ENCODE peak calls at places on chromosomes 3 and 15, in four cellular contexts. C is left ventricle myocardium inferior, W is pancreas, E is astrocyte. F is an unnamed sample.

GRCh38 chr3:52891615-52892081 is 5.7 kb downstream of the STIMATE start:
- DNase-seq in C (no peak), W (no peak), E (no peak), F (peak)

GRCh38 chr3:118408431-118408830 is 626.2 kb downstream of the IGSF11 start:
- DNase-seq in C (no peak), W (no peak), E (no peak), F (no peak)

GRCh38 chr3:143428351-143428750 is 308.8 kb downstream of the CHST2 start:
- DNase-seq in C (no peak), W (no peak), E (no peak), F (no peak)

GRCh38 chr3:127141921-127142730 is 50.8 kb upstream of the PRR23E start:
- DNase-seq in C (no peak), W (peak), E (no peak), F (peak)

GRCh38 chr3:20575153-20575552 is 389.1 kb upstream of the SGO1 start:
- DNase-seq in C (no peak), W (no peak), E (peak), F (no peak)

GRCh38 chr3:32733631-32734229 is 48.7 kb downstream of the CNOT10 start:
- DNase-seq in C (no peak), W (no peak), E (peak), F (peak)

GRCh38 chr3:121431717-121432517 is 113.9 kb downstream of the POLQ start:
- DNase-seq in C (no peak), W (no peak), E (peak), F (peak)

GRCh38 chr3:161854232-161854771 is 357.7 kb downstream of the OTOL1 start:
- DNase-seq in C (no peak), W (no peak), E (peak), F (peak)

GRCh38 chr3:35529337-35529736 is 110.0 kb upstream of the ARPP21 start:
- DNase-seq in C (no peak), W (no peak), E (no peak), F (no peak)

GRCh38 chr15:45892182-45892581 is 257.4 kb downstream of the SQOR start:
- DNase-seq in C (no peak), W (no peak), E (no peak), F (no peak)

GRCh38 chr3:43512749-43513404 is 108.9 kb downstream of the ANO10 start:
- DNase-seq in C (no peak), W (no peak), E (no peak), F (no peak)

GRCh38 chr3:176814252-176814651 is 383.0 kb downstream of the TBL1XR1 start:
- DNase-seq in C (peak), W (peak), E (peak), F (peak)

GRCh38 chr15:70879386-70879785 is 12.8 kb downstream of the THAP10 start:
- DNase-seq in C (no peak), W (no peak), E (peak), F (no peak)

GRCh38 chr15:34691024-34691423 is 63.8 kb downstream of the GJD2 start:
- DNase-seq in C (no peak), W (no peak), E (no peak), F (no peak)

GRCh38 chr3:66376568-66376967 is 124.3 kb downstream of the LRIG1 start:
- DNase-seq in C (no peak), W (peak), E (peak), F (peak)

GRCh38 chr3:158570999-158571702 is at the start of gene MLF1:
- DNase-seq in C (peak), W (peak), E (peak), F (peak)

GRCh38 chr3:98021821-98022220 is 13.3 kb downstream of the GABRR3 start:
- DNase-seq in C (no peak), W (no peak), E (peak), F (peak)

GRCh38 chr3:197428117-197428761 is 127.5 kb downstream of the BDH1 start:
- DNase-seq in C (peak), W (no peak), E (peak), F (peak)

GRCh38 chr3:123877466-123877865 is 6.7 kb downstream of the MYLK start:
- DNase-seq in C (no peak), W (no peak), E (no peak), F (no peak)

GRCh38 chr3:123877965-123878364 is 6.2 kb downstream of the MYLK start:
- DNase-seq in C (no peak), W (no peak), E (no peak), F (no peak)

GRCh38 chr3:123878807-123879206 is 5.3 kb downstream of the MYLK start:
- DNase-seq in C (no peak), W (no peak), E (no peak), F (no peak)

GRCh38 chr3:123880998-123881561 is 3.1 kb downstream of the MYLK start:
- DNase-seq in C (no peak), W (no peak), E (peak), F (peak)

DNA sequence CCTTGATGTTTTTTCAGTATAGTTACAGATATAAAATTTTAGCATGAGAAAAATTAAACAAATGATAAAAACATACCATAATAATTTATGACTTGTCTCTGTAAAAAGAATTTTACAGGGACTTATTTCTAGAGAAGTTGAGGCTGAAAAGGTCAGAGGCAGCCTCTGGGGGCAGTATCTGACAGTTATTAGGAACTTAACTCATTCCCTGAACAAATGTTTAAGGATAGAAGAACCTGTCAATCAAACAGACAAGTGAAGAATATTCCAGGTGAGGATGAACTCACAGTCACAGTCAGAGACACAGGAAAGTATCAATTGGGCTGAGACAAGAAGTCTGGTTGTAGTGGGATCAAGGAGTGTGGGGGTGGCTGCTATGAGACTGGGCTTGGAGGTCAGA is 7.3 kb downstream of the MYLK start:
- DNase-seq in C (no peak), W (no peak), E (no peak), F (no peak)
- TF ChIP-seq CTCF in C (no peak), W (no peak), E (peak), F (peak)

GRCh38 chr15:65951007-65951406 is 81.7 kb downstream of the RAB11A start:
- DNase-seq in C (no peak), W (no peak), E (no peak), F (no peak)
- H3K4me3 ChIP-seq in C (no peak), W (no peak), E (no peak), F (no peak)

GRCh38 chr3:94082412-94082937 is 19.6 kb downstream of the NSUN3 start:
- DNase-seq in C (no peak), W (no peak), E (peak), F (no peak)
- TF ChIP-seq CTCF in C (no peak), W (no peak), E (no peak), F (no peak)

DNA sequence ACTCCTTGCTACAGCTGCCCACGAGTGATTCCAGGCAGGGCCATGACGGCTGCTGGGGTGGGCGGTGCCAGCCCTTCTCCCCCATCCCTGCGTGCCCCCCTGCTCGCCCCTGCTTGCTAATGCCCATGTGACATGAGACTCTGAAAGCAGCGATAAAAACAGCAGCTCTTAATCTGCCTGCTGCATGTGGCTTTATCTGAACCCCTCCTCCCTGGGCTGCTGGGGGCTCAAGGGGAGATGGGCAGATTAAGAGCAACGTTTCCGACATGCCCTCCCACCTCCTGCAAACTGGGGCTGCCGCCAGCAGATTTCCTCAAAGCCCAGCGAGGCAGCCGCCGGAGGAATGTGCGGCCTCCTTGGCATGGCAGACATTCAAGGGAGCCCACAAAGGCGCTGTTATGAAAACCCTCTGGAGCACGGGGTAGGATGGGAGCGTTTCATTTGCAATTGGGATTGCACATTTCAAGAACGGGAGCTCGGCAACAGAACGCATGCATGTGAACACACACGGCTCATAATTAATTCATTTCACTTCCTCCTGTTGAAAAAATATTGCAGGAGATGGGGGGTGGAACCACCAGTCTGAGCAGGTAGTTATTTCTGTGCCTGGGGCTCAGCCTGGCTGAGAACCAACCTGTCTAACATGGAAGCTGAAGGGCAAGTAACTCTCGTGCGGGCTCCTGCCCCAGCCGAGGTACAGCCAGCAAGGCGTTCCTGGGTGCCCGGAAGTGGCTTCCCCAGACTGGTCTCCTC is 504.2 kb upstream of the PROK2 start:
- DNase-seq in C (no peak), W (peak), E (peak), F (peak)
- H3K4me3 ChIP-seq in C (peak), W (peak), E (peak), F (no peak)

GRCh38 chr3:128846501-128846900 is 32.9 kb upstream of the ACAD9 start:
- DNase-seq in C (no peak), W (no peak), E (no peak), F (no peak)

GRCh38 chr3:128847631-128848370 is 31.6 kb upstream of the ACAD9 start:
- DNase-seq in C (no peak), W (no peak), E (no peak), F (no peak)

GRCh38 chr3:128845695-128846491 is 33.5 kb upstream of the ACAD9 start:
- DNase-seq in C (peak), W (peak), E (peak), F (peak)

GRCh38 chr3:128844502-128844901 is 34.9 kb upstream of the ACAD9 start:
- DNase-seq in C (no peak), W (no peak), E (no peak), F (no peak)

GRCh38 chr3:128845119-128845518 is 34.3 kb upstream of the ACAD9 start:
- DNase-seq in C (no peak), W (no peak), E (no peak), F (no peak)
- TF ChIP-seq CTCF in C (no peak), W (no peak), E (peak), F (peak)

GRCh38 chr15:89645680-89646079 is 9.6 kb downstream of the KIF7 start:
- DNase-seq in C (no peak), W (no peak), E (no peak), F (no peak)

GRCh38 chr15:89648106-89649012 is 6.9 kb downstream of the KIF7 start:
- DNase-seq in C (no peak), W (no peak), E (no peak), F (no peak)

GRCh38 chr15:89646416-89647141 is 8.7 kb downstream of the KIF7 start:
- DNase-seq in C (no peak), W (no peak), E (no peak), F (no peak)

GRCh38 chr15:89649013-89649625 is 6.1 kb downstream of the KIF7 start:
- DNase-seq in C (no peak), W (no peak), E (no peak), F (no peak)

DNA sequence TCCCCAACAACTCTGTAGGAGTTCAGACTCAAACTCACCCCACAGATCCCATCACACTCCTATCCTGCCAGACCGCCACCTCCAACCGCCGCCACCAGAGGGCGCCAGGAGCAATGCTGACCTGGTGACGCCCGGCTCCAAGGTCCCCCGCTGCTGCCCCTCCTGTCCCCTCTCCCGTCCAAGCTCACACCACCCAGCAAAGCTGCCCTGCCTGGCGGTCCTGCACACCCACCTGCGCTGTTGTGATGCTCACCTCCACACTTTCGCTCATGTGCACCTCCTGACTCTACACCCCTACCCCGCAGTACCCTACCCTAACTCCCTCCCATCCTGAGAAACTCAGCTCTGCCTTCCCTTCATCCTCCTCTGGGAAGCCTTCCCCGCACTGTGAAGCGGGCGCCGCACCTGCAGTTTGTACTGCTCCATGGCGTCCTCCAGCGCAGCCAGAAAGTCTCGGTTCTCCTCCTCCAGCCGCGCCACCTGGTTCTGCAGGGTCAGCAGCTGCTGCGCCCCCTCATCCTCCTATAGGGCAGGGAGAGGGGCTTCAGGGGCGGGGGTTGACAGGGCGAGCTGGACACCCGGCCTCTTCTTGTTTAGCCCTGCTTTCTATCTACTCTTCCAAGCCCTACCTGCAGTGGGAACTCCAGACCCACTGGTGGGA is 7.9 kb downstream of the KIF7 start:
- DNase-seq in C (peak), W (peak), E (no peak), F (peak)
- H3K4me3 ChIP-seq in C (peak), W (no peak), E (no peak), F (no peak)

GRCh38 chr15:84826369-84826823 is 9.2 kb downstream of the ALPK3 start:
- DNase-seq in C (no peak), W (peak), E (no peak), F (peak)
- TF ChIP-seq CTCF in C (peak), W (peak), E (no peak), F (peak)

GRCh38 chr3:27253831-27254230 is 115.4 kb downstream of the NEK10 start:
- DNase-seq in C (no peak), W (peak), E (peak), F (peak)
- H3K4me3 ChIP-seq in C (no peak), W (no peak), E (no peak), F (no peak)

GRCh38 chr3:149801639-149802038 is 9.3 kb upstream of the ANKUB1 start:
- DNase-seq in C (no peak), W (no peak), E (no peak), F (no peak)
- TF ChIP-seq CTCF in C (no peak), W (no peak), E (no peak), F (no peak)

GRCh38 chr3:187022403-187023029 is 92.2 kb downstream of the ST6GAL1 start:
- DNase-seq in C (no peak), W (no peak), E (no peak), F (no peak)
- H3K4me3 ChIP-seq in C (no peak), W (no peak), E (no peak), F (no peak)

F was measured in hepatocyte.